ENCODE peak calls at places on chromosomes 4 and X, in eight cellular contexts. A is tibial artery; W is cardiac muscle cell; Y is effector memory CD4-positive, alpha-beta T cell; E is pancreas; Z is MG63; C is CD8-positive, alpha-beta memory T cell; B is tibial nerve. G is an unnamed sample.

GRCh38 chr4:105107105-105107856 is 39.4 kb upstream of the TET2 start:
- DNase-seq in E (no peak), C (no peak), Z (no peak), B (no peak), A (no peak), W (no peak), Y (no peak), G (no peak)

GRCh38 chr4:2798399-2799301 is 5.8 kb downstream of the SH3BP2 start:
- DNase-seq in Z (no peak), E (peak; percentile 68), B (peak; percentile 23), C (peak; percentile 22), Y (no peak), A (peak; percentile 81), W (no peak), G (peak; percentile 13)

GRCh38 chr4:148214529-148215166 is 227.6 kb downstream of the NR3C2 start:
- DNase-seq in Z (peak; percentile 77), B (no peak), C (no peak), Y (no peak), W (no peak), E (peak; percentile 56), A (peak; percentile 82), G (no peak)

GRCh38 chr4:41394362-41394960 is 137.7 kb downstream of the UCHL1 start:
- DNase-seq in E (no peak), A (no peak), W (no peak), Y (no peak), B (no peak), C (no peak), Z (no peak), G (no peak)

GRCh38 chr4:76195326-76195725 is 18.3 kb downstream of the SCARB2 start:
- DNase-seq in Z (no peak), A (no peak), C (no peak), W (no peak), Y (no peak), E (no peak), B (no peak), G (no peak)

GRCh38 chrX:68634649-68635227 is 12.7 kb upstream of the STARD8 start:
- DNase-seq in B (no peak), W (no peak), Y (no peak), E (no peak), Z (no peak), A (no peak), C (no peak), G (no peak)

GRCh38 chrX:133523094-133523493 is 107.8 kb upstream of the GPC4 start:
- DNase-seq in A (no peak), W (peak; percentile 59), Z (peak; percentile 20), E (no peak), C (no peak), Y (no peak), B (peak; percentile 12), G (no peak)

GRCh38 chr4:143250617-143251016 is 65.9 kb downstream of the USP38 start:
- DNase-seq in E (no peak), Y (no peak), Z (no peak), A (no peak), C (no peak), B (no peak), W (no peak), G (no peak)

GRCh38 chrX:107571296-107571998 is 56.9 kb upstream of the PRPS1 start:
- DNase-seq in E (no peak), W (no peak), B (no peak), C (no peak), A (no peak), Z (peak; percentile 93), Y (no peak), G (no peak)

GRCh38 chrX:69243276-69243675 is 78.0 kb upstream of the PJA1 start:
- DNase-seq in W (no peak), E (no peak), A (no peak), Y (no peak), B (no peak), Z (no peak), C (no peak), G (no peak)

GRCh38 chrX:53356186-53356585 is 66.3 kb downstream of the SMC1A start:
- DNase-seq in A (no peak), W (no peak), B (no peak), C (no peak), E (no peak), Z (no peak), Y (no peak), G (no peak)

GRCh38 chrX:47587906-47588735 is 5.9 kb downstream of the TIMP1 start:
- DNase-seq in B (no peak), Z (no peak), E (no peak), C (no peak), A (no peak), W (no peak), Y (no peak), G (no peak)

GRCh38 chr4:38621831-38622230 is 42.2 kb upstream of the KLF3 start:
- DNase-seq in W (no peak), Y (no peak), E (no peak), A (no peak), B (no peak), C (no peak), Z (no peak), G (no peak)

GRCh38 chr4:137892134-137892533 is 350.0 kb downstream of the SLC7A11 start:
- DNase-seq in E (no peak), C (no peak), W (no peak), Z (no peak), B (no peak), Y (no peak), A (no peak), G (no peak)

GRCh38 chrX:133726211-133726630 is 259.2 kb downstream of the GPC3 start:
- DNase-seq in Y (no peak), E (no peak), A (no peak), W (no peak), C (no peak), Z (peak; percentile 52), B (no peak), G (no peak)

GRCh38 chr4:25235401-25235800 is 1.6 kb downstream of the PI4K2B start:
- DNase-seq in C (no peak), W (no peak), A (no peak), Z (no peak), E (no peak), B (no peak), Y (no peak), G (no peak)

GRCh38 chr4:25234390-25235367 is 846 bp downstream of the PI4K2B start:
- DNase-seq in Z (peak; percentile 43), C (peak; percentile 76), Y (peak; percentile 30), B (no peak), E (peak; percentile 53), A (peak; percentile 67), W (peak; percentile 77), G (peak; percentile 19)

GRCh38 chr4:25233737-25234389 is at the start of gene PI4K2B:
- DNase-seq in Z (peak; percentile 81), B (peak; percentile 72), C (peak; percentile 95), W (peak; percentile 91), E (peak; percentile 94), A (peak; percentile 90), Y (peak; percentile 90), G (peak; percentile 95)

GRCh38 chr4:25238052-25238451 is 4.2 kb downstream of the PI4K2B start:
- DNase-seq in E (no peak), A (no peak), W (no peak), B (no peak), Y (no peak), C (no peak), Z (no peak), G (no peak)

GRCh38 chr4:25236971-25237370 is 3.1 kb downstream of the PI4K2B start:
- DNase-seq in Y (no peak), C (no peak), W (no peak), E (no peak), Z (no peak), B (no peak), A (no peak), G (no peak)
- H3K9me3 ChIP-seq in Y (no peaks in the 10 kb centered on the region), C (no peaks in the 10 kb centered on the region), W (no peaks in the 10 kb centered on the region), E (no peaks in the 10 kb centered on the region), Z (peaks cover 5% of the 10 kb centered on the region), B (no peaks in the 10 kb centered on the region), A (no peaks in the 10 kb centered on the region), G (no peaks in the 10 kb centered on the region)

DNA sequence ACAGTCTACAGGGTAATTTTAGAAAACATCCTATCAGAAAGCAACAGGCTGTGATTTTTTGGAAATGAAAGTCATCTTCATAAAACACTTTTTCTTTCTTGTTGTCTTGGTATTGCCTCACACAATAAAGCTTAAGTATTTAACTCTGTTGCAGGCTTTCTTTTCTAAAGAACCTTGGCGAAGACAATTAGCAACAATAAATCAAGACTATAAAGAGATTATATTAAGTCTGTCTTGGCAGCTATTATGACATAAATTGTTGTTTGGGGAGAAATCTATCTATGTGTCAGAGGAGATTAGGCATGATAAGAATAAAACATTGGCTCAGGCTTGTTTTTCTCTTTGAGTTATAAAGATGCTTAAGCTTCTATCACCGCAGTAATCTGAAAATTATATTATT is 1774.8 kb downstream of the ARAP2 start:
- DNase-seq in A (no peak), Y (no peak), W (no peak), B (no peak), C (no peak), E (no peak), Z (no peak), G (no peak)
- H3K9me3 ChIP-seq in A (no peaks in the 10 kb centered on the region), Y (no peaks in the 10 kb centered on the region), W (no peaks in the 10 kb centered on the region), B (no peaks in the 10 kb centered on the region), C (no peaks in the 10 kb centered on the region), E (no peaks in the 10 kb centered on the region), Z (no peaks in the 10 kb centered on the region), G (no peaks in the 10 kb centered on the region)

GRCh38 chrX:32874839-32875238 is 336.5 kb downstream of the DMD start:
- DNase-seq in A (no peak), E (no peak), W (no peak), C (no peak), Z (no peak), Y (no peak), B (no peak), G (no peak)

GRCh38 chrX:32868524-32868895 is 342.8 kb downstream of the DMD start:
- DNase-seq in E (no peak), Z (no peak), B (no peak), C (no peak), W (no peak), A (no peak), Y (no peak), G (no peak)

GRCh38 chrX:32871636-32872035 is 339.7 kb downstream of the DMD start:
- DNase-seq in Z (no peak), C (no peak), A (no peak), B (no peak), E (no peak), Y (no peak), W (no peak), G (no peak)

GRCh38 chrX:32877592-32877991 is 333.8 kb downstream of the DMD start:
- DNase-seq in C (no peak), B (no peak), E (no peak), W (no peak), A (no peak), Y (no peak), Z (peak; percentile 35), G (no peak)

DNA sequence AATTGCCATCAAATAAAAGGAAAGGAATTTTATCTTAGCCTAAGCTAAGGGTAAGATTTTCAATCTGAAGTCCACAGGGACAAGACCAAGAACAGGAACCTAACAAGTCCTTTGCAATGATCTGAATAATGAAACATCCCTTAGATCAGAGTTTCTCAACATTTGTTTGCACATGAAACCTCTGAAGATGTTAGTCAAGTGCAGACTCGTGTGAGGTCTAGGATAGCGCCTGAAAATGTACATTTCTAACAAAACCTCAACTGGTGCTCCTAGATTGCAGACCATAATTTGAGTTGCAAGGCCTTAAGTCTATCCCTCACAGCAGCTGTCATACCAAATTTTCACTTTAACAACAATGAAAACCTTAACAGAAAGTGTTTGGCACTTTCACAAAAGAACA is 337.6 kb downstream of the DMD start:
- DNase-seq in Z (no peak), C (no peak), A (no peak), Y (no peak), E (no peak), W (no peak), B (no peak), G (no peak)
- H3K9me3 ChIP-seq in Z (no peaks in the 10 kb centered on the region), C (no peaks in the 10 kb centered on the region), A (no peaks in the 10 kb centered on the region), Y (no peaks in the 10 kb centered on the region), E (no peaks in the 10 kb centered on the region), W (no peaks in the 10 kb centered on the region), B (no peaks in the 10 kb centered on the region), G (no peaks in the 10 kb centered on the region)

GRCh38 chrX:57652705-57653104 is 27.4 kb downstream of the NLRP2B start:
- DNase-seq in Y (no peak), E (no peak), Z (no peak), C (no peak), A (no peak), B (no peak), W (no peak), G (no peak)
- H3K9me3 ChIP-seq in Y (no peaks in the 10 kb centered on the region), E (no peaks in the 10 kb centered on the region), Z (no peaks in the 10 kb centered on the region), C (no peaks in the 10 kb centered on the region), A (no peaks in the 10 kb centered on the region), B (no peaks in the 10 kb centered on the region), W (no peaks in the 10 kb centered on the region), G (no peaks in the 10 kb centered on the region)

G was measured in T-helper 17 cell.